ENCODE peak calls at places on chromosome 13, in nine cellular contexts. Y is stimulated activated CD4-positive, alpha-beta T cell treated with anti-CD3 and anti-CD28 coated beads, Interleukin-1b, Interleukin-23, amount 100 ng/mL, for 24 hours; M is GM04504; X is NCI-H460; U is stimulated activated effector memory CD8-positive, alpha-beta T cell treated with anti-CD3 and anti-CD28 coated beads, Interleukin-12 subunit alpha, Interleukin-12 subunit beta, amount 100 ng/mL, for 72 hours; F is HEK293T; D is nephron progenitor cell; O is WTC11; Z is RCC 7860. N is an unnamed sample.

GRCh38 chr13:24097667-24098066 is 62.9 kb upstream of the SPATA13 start:
- DNase-seq in Y (peak; percentile 7), M (no peak), X (no peak), U (no peak), F (no peak), D (no peak), O (no peak), Z (no peak), N (no peak)

GRCh38 chr13:28047784-28048388 is 52.5 kb downstream of the FLT3 start:
- DNase-seq in Y (no peak), M (no peak), X (no peak), U (no peak), F (no peak), D (no peak), O (no peak), Z (no peak), N (no peak)

GRCh38 chr13:98443329-98443728 is 133.6 kb downstream of the STK24 start:
- DNase-seq in Y (no peak), M (peak; percentile 83), X (peak; percentile 6), U (no peak), F (no peak), D (no peak), O (no peak), Z (peak; percentile 64), N (no peak)

GRCh38 chr13:35995136-35995535 is 136.0 kb downstream of the DCLK1 start:
- DNase-seq in Y (no peak), M (peak; percentile 25), X (no peak), U (no peak), F (no peak), D (no peak), O (no peak), Z (no peak), N (no peak)

GRCh38 chr13:40653558-40654318 is 12.7 kb downstream of the FOXO1 start:
- DNase-seq in Y (no peak), M (no peak), X (no peak), U (no peak), F (no peak), D (no peak), O (no peak), Z (no peak), N (no peak)

GRCh38 chr13:41053384-41053826 is 7.9 kb upstream of the WBP4 start:
- DNase-seq in Y (no peak), M (peak; percentile 64), X (peak; percentile 49), U (no peak), F (no peak), D (no peak), O (no peak), Z (no peak), N (no peak)

GRCh38 chr13:35891973-35892441 is 239.2 kb downstream of the DCLK1 start:
- DNase-seq in Y (no peak), M (no peak), X (no peak), U (no peak), F (no peak), D (no peak), O (no peak), Z (peak; percentile 63), N (no peak)

GRCh38 chr13:114078501-114079451 is 53.6 kb downstream of the RASA3 start:
- DNase-seq in Y (no peak), M (peak; percentile 51), X (no peak), U (no peak), F (no peak), D (no peak), O (peak; percentile 7), Z (no peak), N (no peak)

GRCh38 chr13:20045946-20046548 is 87.5 kb downstream of the ZMYM2 start:
- DNase-seq in Y (no peak), M (no peak), X (no peak), U (no peak), F (no peak), D (no peak), O (no peak), Z (no peak), N (no peak)

GRCh38 chr13:114008964-114009589 is 35.2 kb upstream of the C13orf46 start:
- DNase-seq in Y (no peak), M (no peak), X (no peak), U (no peak), F (no peak), D (no peak), O (peak; percentile 4), Z (no peak), N (no peak)

GRCh38 chr13:40026174-40026585 is 370.7 kb downstream of the COG6 start:
- DNase-seq in Y (peak; percentile 30), M (no peak), X (no peak), U (peak; percentile 49), F (no peak), D (no peak), O (no peak), Z (peak; percentile 9), N (no peak)

GRCh38 chr13:27977476-27978300 is 8.6 kb upstream of the CDX2 start:
- DNase-seq in Y (no peak), M (no peak), X (no peak), U (no peak), F (no peak), D (peak; percentile 63), O (peak; percentile 69), Z (no peak), N (no peak)

GRCh38 chr13:52025475-52026245 is 1.2 kb downstream of the UTP14C start:
- DNase-seq in Y (no peak), M (no peak), X (no peak), U (no peak), F (no peak), D (no peak), O (no peak), Z (no peak), N (no peak)

GRCh38 chr13:108921238-108921637 is 291.8 kb downstream of the MYO16 start:
- DNase-seq in Y (no peak), M (no peak), X (no peak), U (no peak), F (no peak), D (no peak), O (no peak), Z (no peak), N (no peak)

GRCh38 chr13:73835138-73835721 is 299.0 kb downstream of the KLF12 start:
- DNase-seq in Y (no peak), M (peak; percentile 19), X (peak; percentile 36), U (no peak), F (peak; percentile 69), D (peak; percentile 3), O (no peak), Z (peak; percentile 48), N (no peak)

GRCh38 chr13:40271931-40272775 is 394.3 kb downstream of the FOXO1 start:
- DNase-seq in Y (peak; percentile 48), M (peak; percentile 65), X (no peak), U (no peak), F (no peak), D (no peak), O (no peak), Z (peak; percentile 57), N (no peak)

GRCh38 chr13:100210966-100211710 is 122.2 kb downstream of the PCCA start:
- DNase-seq in Y (no peak), M (no peak), X (no peak), U (no peak), F (no peak), D (no peak), O (no peak), Z (no peak), N (no peak)

GRCh38 chr13:106295971-106296370 is 239.5 kb downstream of the EFNB2 start:
- DNase-seq in Y (no peak), M (no peak), X (no peak), U (no peak), F (no peak), D (no peak), O (no peak), Z (no peak), N (peak; percentile 19)

GRCh38 chr13:45527699-45528462 is 63.1 kb downstream of the COG3 start:
- DNase-seq in Y (no peak), M (no peak), X (peak; percentile 22), U (no peak), F (no peak), D (no peak), O (no peak), Z (no peak), N (no peak)

GRCh38 chr13:86974995-86975328 is 696.2 kb upstream of the SLITRK5 start:
- DNase-seq in Y (no peak), M (no peak), X (no peak), U (no peak), F (no peak), D (no peak), O (peak; percentile 11), Z (no peak), N (no peak)

GRCh38 chr13:100454876-100455275 is 133.7 kb downstream of the GGACT start:
- DNase-seq in Y (no peak), M (peak; percentile 14), X (no peak), U (no peak), F (no peak), D (no peak), O (no peak), Z (no peak), N (no peak)

GRCh38 chr13:35144496-35144895 is 202.4 kb downstream of the NBEA start:
- DNase-seq in Y (no peak), M (no peak), X (no peak), U (no peak), F (no peak), D (no peak), O (no peak), Z (no peak), N (no peak)

GRCh38 chr13:106348032-106348431 is 187.4 kb downstream of the EFNB2 start:
- DNase-seq in Y (no peak), M (no peak), X (no peak), U (no peak), F (no peak), D (no peak), O (no peak), Z (peak; percentile 78), N (no peak)

GRCh38 chr13:93304868-93305613 is 78.4 kb downstream of the GPC6 start:
- DNase-seq in Y (no peak), M (no peak), X (no peak), U (no peak), F (no peak), D (no peak), O (no peak), Z (no peak), N (no peak)

GRCh38 chr13:110616103-110617101 is 1.1 kb downstream of the NAXD start:
- DNase-seq in Y (peak; percentile 4), M (no peak), X (no peak), U (peak; percentile 41), F (no peak), D (no peak), O (peak; percentile 31), Z (peak; percentile 18), N (no peak)

GRCh38 chr13:97875218-97875617 is 78.3 kb upstream of the IPO5 start:
- DNase-seq in Y (no peak), M (no peak), X (no peak), U (no peak), F (no peak), D (no peak), O (no peak), Z (no peak), N (no peak)

GRCh38 chr13:44434441-44435141 is 61.0 kb downstream of the SERP2 start:
- DNase-seq in Y (no peak), M (no peak), X (no peak), U (no peak), F (no peak), D (no peak), O (no peak), Z (no peak), N (no peak)

GRCh38 chr13:114002009-114002544 is 28.2 kb upstream of the C13orf46 start:
- DNase-seq in Y (no peak), M (no peak), X (no peak), U (no peak), F (no peak), D (no peak), O (no peak), Z (no peak), N (no peak)

GRCh38 chr13:40518481-40518882 is 148.0 kb downstream of the FOXO1 start:
- DNase-seq in Y (peak; percentile 65), M (no peak), X (no peak), U (peak; percentile 13), F (no peak), D (no peak), O (no peak), Z (peak; percentile 53), N (no peak)

N was measured in D721Med.